ENCODE peak calls at places on chromosomes 16 and 17, in seven cellular contexts. X, I, E, G, N, M and R are unnamed samples. For H3K4me1, the result is how much of the 10 kb centered on the place peaks cover.

GRCh38 chr17:21191698-21192097 is 22.3 kb downstream of the TMEM11 start:
- DNase-seq in X (no peak), I (no peak), E (no peak), G (no peak), N (no peak), M (peak), R (no peak)

GRCh38 chr16:11356573-11357331 is 11.5 kb downstream of the RMI2 start:
- DNase-seq in X (peak), I (peak), E (peak), G (peak), N (peak), M (peak), R (peak)

GRCh38 chr17:59378621-59379194 is 47.3 kb downstream of the YPEL2 start:
- DNase-seq in X (no peak), I (no peak), E (peak), G (peak), N (no peak), M (peak), R (no peak)

GRCh38 chr16:50126183-50126582 is 26.9 kb upstream of the TENT4B start:
- DNase-seq in X (no peak), I (no peak), E (no peak), G (no peak), N (no peak), M (no peak), R (no peak)

GRCh38 chr16:72013389-72013788 is 4.8 kb downstream of the DHODH start:
- DNase-seq in X (no peak), I (no peak), E (no peak), G (peak), N (peak), M (no peak), R (no peak)

GRCh38 chr16:75376475-75376907 is 56.8 kb downstream of the CFDP1 start:
- DNase-seq in X (no peak), I (no peak), E (no peak), G (no peak), N (no peak), M (no peak), R (no peak)

GRCh38 chr16:49158029-49158642 is 123.5 kb downstream of the CBLN1 start:
- DNase-seq in X (no peak), I (no peak), E (peak), G (peak), N (no peak), M (no peak), R (no peak)

GRCh38 chr17:45812102-45812501 is 28.0 kb downstream of the CRHR1 start:
- DNase-seq in X (no peak), I (no peak), E (no peak), G (no peak), N (no peak), M (no peak), R (no peak)

GRCh38 chr16:14232106-14232890 is 161.2 kb downstream of the MRTFB start:
- DNase-seq in X (no peak), I (no peak), E (no peak), G (peak), N (no peak), M (no peak), R (no peak)

GRCh38 chr17:79065105-79065670 is 9.4 kb upstream of the ENGASE start:
- DNase-seq in X (no peak), I (no peak), E (no peak), G (peak), N (no peak), M (peak), R (peak)

GRCh38 chr16:5498562-5498961 is 401.0 kb upstream of the EEF2KMT start:
- DNase-seq in X (no peak), I (no peak), E (no peak), G (no peak), N (no peak), M (no peak), R (no peak)

GRCh38 chr16:70663524-70664324 is 17.4 kb downstream of the IL34 start:
- DNase-seq in X (no peak), I (no peak), E (no peak), G (no peak), N (peak), M (peak), R (no peak)

GRCh38 chr17:20116683-20117309 is 107.6 kb downstream of the SPECC1 start:
- DNase-seq in X (peak), I (peak), E (peak), G (peak), N (peak), M (peak), R (peak)

GRCh38 chr17:78844301-78845005 is 3.8 kb upstream of the USP36 start:
- DNase-seq in X (no peak), I (no peak), E (no peak), G (peak), N (no peak), M (peak), R (no peak)

GRCh38 chr17:70183508-70183907 is 14.2 kb downstream of the KCNJ2 start:
- DNase-seq in X (no peak), I (no peak), E (no peak), G (no peak), N (no peak), M (no peak), R (no peak)

GRCh38 chr17:76500074-76500744 is 1.0 kb downstream of the RHBDF2 start:
- DNase-seq in X (no peak), I (no peak), E (no peak), G (no peak), N (no peak), M (peak), R (no peak)

GRCh38 chr17:14919049-14919545 is 346.0 kb downstream of the PMP22 start:
- DNase-seq in X (no peak), I (no peak), E (no peak), G (no peak), N (no peak), M (no peak), R (no peak)
- H3K4me1 ChIP-seq in X (under half), I (under half), E (under half), G (under half), N (under half), M (under half), R (under half)

GRCh38 chr17:82583720-82584234 is 64.2 kb downstream of the FOXK2 start:
- DNase-seq in X (no peak), I (no peak), E (no peak), G (no peak), N (no peak), M (peak), R (no peak)
- H3K4me3 ChIP-seq in X (no peak), I (no peak), E (no peak), G (no peak), N (no peak), M (no peak), R (no peak)

GRCh38 chr17:55709440-55709839 is 13.2 kb downstream of the TMEM100 start:
- DNase-seq in X (no peak), I (no peak), E (no peak), G (no peak), N (no peak), M (no peak), R (no peak)
- H3K4me1 ChIP-seq in X (under half), I (under half), E (under half), G (under half), N (under half), M (under half), R (under half)

DNA sequence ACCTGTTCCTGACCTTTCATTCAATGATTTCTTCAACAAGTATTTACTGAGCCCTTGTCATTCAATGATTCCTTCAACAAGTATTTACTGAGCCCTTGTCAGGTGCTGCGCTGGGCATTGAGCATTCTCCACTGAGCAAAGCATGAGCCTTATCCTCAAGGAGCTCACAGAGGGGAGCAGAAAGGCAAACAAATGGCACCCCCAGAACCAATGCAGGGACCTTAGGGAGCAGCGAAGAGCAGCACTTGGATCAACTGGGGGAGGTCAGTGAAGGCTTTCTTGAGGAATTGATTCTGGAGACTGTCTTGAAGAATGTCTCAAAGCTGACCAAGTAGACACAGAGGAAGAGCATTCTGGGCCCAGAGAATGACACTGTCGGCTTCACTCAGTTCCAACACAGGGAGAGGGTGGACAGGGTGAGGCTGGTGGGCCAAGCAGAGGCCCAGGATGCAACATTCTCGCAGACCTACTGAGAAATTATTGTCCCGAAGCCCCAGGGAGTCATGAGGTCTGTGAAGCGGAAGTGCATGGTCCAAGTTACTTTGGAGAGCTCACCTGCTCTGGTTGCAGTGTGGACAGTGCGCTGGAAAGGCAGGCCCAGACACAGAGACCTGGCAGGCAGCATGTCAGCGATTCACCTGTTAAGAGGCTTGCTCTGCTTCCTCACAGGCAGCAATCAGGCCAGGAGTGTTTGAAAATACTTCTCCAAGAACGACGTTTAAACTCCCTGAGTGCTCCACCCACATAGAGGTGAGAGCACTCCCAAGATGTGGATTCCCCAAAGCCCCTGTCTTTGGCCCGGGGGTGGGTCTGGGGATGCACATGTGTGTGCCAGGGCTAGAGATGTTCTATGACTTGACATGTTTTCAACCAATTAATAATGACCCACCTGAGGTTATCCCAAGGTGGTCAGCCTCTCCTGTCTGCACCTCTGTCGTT is 3.2 kb upstream of the MPO start:
- DNase-seq in X (peak), I (no peak), E (no peak), G (no peak), N (no peak), M (peak), R (no peak)
- H3K4me3 ChIP-seq in X (no peak), I (no peak), E (no peak), G (no peak), N (no peak), M (no peak), R (no peak)

GRCh38 chr17:47697948-47698711 is 4.2 kb downstream of the TBKBP1 start:
- DNase-seq in X (no peak), I (no peak), E (no peak), G (no peak), N (no peak), M (peak), R (no peak)

GRCh38 chr17:47698749-47699535 is 5.0 kb downstream of the TBKBP1 start:
- DNase-seq in X (peak), I (peak), E (peak), G (peak), N (peak), M (peak), R (peak)

GRCh38 chr17:47694818-47695663 is 1.1 kb downstream of the TBKBP1 start:
- DNase-seq in X (peak), I (no peak), E (peak), G (peak), N (peak), M (peak), R (peak)

GRCh38 chr17:47695664-47696376 is 1.9 kb downstream of the TBKBP1 start:
- DNase-seq in X (no peak), I (no peak), E (no peak), G (no peak), N (no peak), M (peak), R (no peak)

DNA sequence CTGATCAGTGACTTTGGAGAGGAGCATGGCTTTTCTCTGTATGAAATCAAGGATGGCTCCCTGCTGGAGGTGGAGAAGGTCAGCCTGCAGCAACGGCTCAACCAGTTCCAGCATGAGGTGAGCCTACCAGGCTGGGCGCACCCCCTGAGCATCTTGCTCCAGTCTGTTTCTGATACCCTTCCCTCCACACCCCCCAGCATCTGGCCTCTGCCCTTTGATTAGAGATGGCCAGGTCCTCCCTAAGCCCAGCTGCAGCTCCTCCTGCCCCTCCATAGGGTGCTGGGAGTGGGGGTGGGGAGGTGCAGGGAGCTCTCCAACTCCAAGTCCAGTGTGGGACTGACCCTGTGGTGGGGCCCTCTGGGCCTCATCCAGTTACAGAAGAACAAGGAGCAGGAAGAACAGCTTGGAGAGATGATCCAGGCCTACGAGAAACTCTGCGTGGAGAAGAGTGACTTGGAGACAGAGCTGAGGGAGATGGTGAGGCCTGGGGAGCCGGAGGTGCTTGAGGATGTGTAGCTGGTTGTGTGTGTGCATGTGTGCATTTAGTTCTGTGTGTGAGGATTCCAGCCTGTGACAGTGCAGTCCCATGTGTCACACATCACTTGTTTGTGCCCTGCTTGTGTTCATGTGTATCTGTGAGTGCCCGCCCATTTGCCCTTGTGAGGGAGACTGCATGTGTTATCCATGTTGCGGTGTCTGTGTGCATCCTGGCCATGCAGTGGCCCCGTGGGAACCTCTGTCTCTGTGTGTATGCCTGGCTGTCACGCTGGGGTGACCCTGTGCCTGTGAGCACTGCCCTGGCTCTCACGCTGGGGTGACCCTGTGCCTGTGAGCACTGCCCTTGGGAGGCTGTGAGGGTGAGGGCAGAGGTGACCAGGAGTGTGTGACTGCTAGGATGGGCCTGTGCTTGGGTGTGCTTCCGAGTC is 3.0 kb downstream of the TBKBP1 start:
- DNase-seq in X (no peak), I (no peak), E (no peak), G (no peak), N (no peak), M (peak), R (no peak)
- H3K4me1 ChIP-seq in X (under half), I (under half), E (under half), G (under half), N (under half), M (under half), R (under half)

GRCh38 chr16:84369105-84369504 is 767 bp downstream of the ATP2C2 start:
- DNase-seq in X (no peak), I (no peak), E (no peak), G (no peak), N (no peak), M (peak), R (no peak)
- H3K4me3 ChIP-seq in X (no peak), I (no peak), E (no peak), G (no peak), N (no peak), M (no peak), R (no peak)